ENCODE peak calls at places on chromosomes 13 and 19, in five cellular contexts. One of them, this sample, is unnamed.

GRCh38 chr13:51479199-51479523 is 26.3 kb upstream of the INTS6 start:
- DNase-seq in K562: no peak
- DNase-seq in Panc1: no peak
- DNase-seq in HCT116: no peak
- DNase-seq in H1: no peak
- DNase-seq in this sample: no peak

GRCh38 chr13:39527961-39528720 is 74.9 kb downstream of the LHFPL6 start:
- DNase-seq in HCT116: peak
- DNase-seq in H1: no peak
- DNase-seq in K562: no peak
- DNase-seq in Panc1: peak
- DNase-seq in this sample: no peak

GRCh38 chr13:44393391-44393790 is 19.8 kb downstream of the SERP2 start:
- DNase-seq in H1: no peak
- DNase-seq in Panc1: no peak
- DNase-seq in K562: no peak
- DNase-seq in HCT116: no peak
- DNase-seq in this sample: no peak

GRCh38 chr13:108225440-108225839 is 7.2 kb downstream of the ABHD13 start:
- DNase-seq in H1: no peak
- DNase-seq in HCT116: no peak
- DNase-seq in Panc1: no peak
- DNase-seq in K562: no peak
- DNase-seq in this sample: no peak

GRCh38 chr13:25249001-25249543 is 38.2 kb downstream of the MTMR6 start:
- DNase-seq in H1: no peak
- DNase-seq in Panc1: no peak
- DNase-seq in K562: no peak
- DNase-seq in HCT116: no peak
- DNase-seq in this sample: peak

GRCh38 chr13:97627566-97627965 is 193.6 kb downstream of the RAP2A start:
- DNase-seq in Panc1: no peak
- DNase-seq in H1: no peak
- DNase-seq in HCT116: no peak
- DNase-seq in K562: peak
- DNase-seq in this sample: no peak

GRCh38 chr19:5309438-5310204 is 31.0 kb downstream of the PTPRS start:
- DNase-seq in H1: peak
- DNase-seq in K562: no peak
- DNase-seq in Panc1: no peak
- DNase-seq in HCT116: no peak
- DNase-seq in this sample: no peak

GRCh38 chr19:42538841-42539709 is 10.8 kb upstream of the CEACAM1 start:
- DNase-seq in Panc1: no peak
- DNase-seq in H1: peak
- DNase-seq in HCT116: no peak
- DNase-seq in K562: no peak
- DNase-seq in this sample: no peak

GRCh38 chr13:93727301-93728141 is 500.9 kb downstream of the GPC6 start:
- DNase-seq in Panc1: no peak
- DNase-seq in HCT116: no peak
- DNase-seq in H1: no peak
- DNase-seq in K562: no peak
- DNase-seq in this sample: no peak

GRCh38 chr13:50274181-50274580 is 258.9 kb downstream of the KCNRG start:
- DNase-seq in HCT116: no peak
- DNase-seq in H1: no peak
- DNase-seq in Panc1: no peak
- DNase-seq in K562: no peak
- DNase-seq in this sample: no peak

GRCh38 chr13:69243366-69243765 is 864.3 kb upstream of the ATXN8OS start:
- DNase-seq in HCT116: no peak
- DNase-seq in H1: no peak
- DNase-seq in Panc1: no peak
- DNase-seq in K562: no peak
- DNase-seq in this sample: no peak

GRCh38 chr19:47239610-47240296 is 8.8 kb upstream of the BBC3 start:
- DNase-seq in Panc1: no peak
- DNase-seq in K562: no peak
- DNase-seq in HCT116: no peak
- DNase-seq in H1: peak
- DNase-seq in this sample: no peak

GRCh38 chr19:52200044-52200443 is 10.2 kb downstream of the PPP2R1A start:
- DNase-seq in K562: no peak
- DNase-seq in H1: no peak
- DNase-seq in Panc1: no peak
- DNase-seq in HCT116: no peak
- DNase-seq in this sample: no peak

GRCh38 chr19:55373318-55373992 is 3.2 kb upstream of the TMEM190 start:
- DNase-seq in K562: no peak
- DNase-seq in H1: no peak
- DNase-seq in Panc1: no peak
- DNase-seq in HCT116: no peak
- DNase-seq in this sample: no peak

GRCh38 chr13:95005300-95005699 is 293.0 kb upstream of the SOX21 start:
- DNase-seq in K562: no peak
- DNase-seq in HCT116: no peak
- DNase-seq in H1: no peak
- DNase-seq in Panc1: no peak
- DNase-seq in this sample: no peak

GRCh38 chr19:37936166-37936565 is 29.2 kb downstream of the SIPA1L3 start:
- DNase-seq in Panc1: no peak
- DNase-seq in H1: no peak
- DNase-seq in K562: no peak
- DNase-seq in HCT116: no peak
- DNase-seq in this sample: no peak

GRCh38 chr13:110676511-110677204 is 29.3 kb downstream of the CARS2 start:
- DNase-seq in Panc1: no peak
- DNase-seq in HCT116: no peak
- DNase-seq in K562: no peak
- DNase-seq in H1: no peak
- DNase-seq in this sample: peak

GRCh38 chr19:2616741-2617392 is 85.6 kb downstream of the GNG7 start:
- DNase-seq in HCT116: no peak
- DNase-seq in K562: no peak
- DNase-seq in Panc1: no peak
- DNase-seq in H1: no peak
- DNase-seq in this sample: no peak

GRCh38 chr19:48190288-48191284 is 20.1 kb downstream of the ZSWIM9 start:
- DNase-seq in Panc1: no peak
- DNase-seq in HCT116: peak
- DNase-seq in H1: peak
- DNase-seq in K562: peak
- DNase-seq in this sample: no peak

GRCh38 chr19:46426506-46427162 is 2.1 kb downstream of the PNMA8C start:
- DNase-seq in H1: peak
- DNase-seq in Panc1: no peak
- DNase-seq in K562: peak
- DNase-seq in HCT116: no peak
- DNase-seq in this sample: no peak

GRCh38 chr13:40171566-40171965 is 494.9 kb downstream of the FOXO1 start:
- DNase-seq in HCT116: no peak
- DNase-seq in Panc1: no peak
- DNase-seq in H1: no peak
- DNase-seq in K562: no peak
- DNase-seq in this sample: no peak

GRCh38 chr19:4575267-4575793 is 15.8 kb upstream of the SEMA6B start:
- DNase-seq in H1: peak
- DNase-seq in HCT116: no peak
- DNase-seq in K562: peak
- DNase-seq in Panc1: no peak
- DNase-seq in this sample: no peak

GRCh38 chr13:33383724-33384577 is 98.4 kb upstream of the STARD13 start:
- DNase-seq in H1: no peak
- DNase-seq in HCT116: no peak
- DNase-seq in K562: no peak
- DNase-seq in Panc1: no peak
- DNase-seq in this sample: no peak

GRCh38 chr19:52520013-52520412 is 7.5 kb upstream of the ZNF808 start:
- DNase-seq in K562: no peak
- DNase-seq in H1: no peak
- DNase-seq in HCT116: no peak
- DNase-seq in Panc1: no peak
- DNase-seq in this sample: no peak

GRCh38 chr13:48580185-48580803 is 47.4 kb upstream of the RCBTB2 start:
- DNase-seq in H1: peak
- DNase-seq in Panc1: peak
- DNase-seq in HCT116: peak
- DNase-seq in K562: peak
- DNase-seq in this sample: no peak

GRCh38 chr19:43525836-43526771 is 897 bp downstream of the ETHE1 start:
- DNase-seq in Panc1: no peak
- DNase-seq in HCT116: no peak
- DNase-seq in H1: peak
- DNase-seq in K562: peak
- DNase-seq in this sample: no peak

GRCh38 chr13:26563713-26564112 is 6.2 kb downstream of the WASF3 start:
- DNase-seq in Panc1: no peak
- DNase-seq in H1: no peak
- DNase-seq in HCT116: no peak
- DNase-seq in K562: no peak
- DNase-seq in this sample: no peak

GRCh38 chr19:50332264-50333038 is 3.3 kb upstream of the KCNC3 start:
- DNase-seq in Panc1: no peak
- DNase-seq in K562: no peak
- DNase-seq in H1: peak
- DNase-seq in HCT116: no peak
- DNase-seq in this sample: no peak

GRCh38 chr13:73001971-73002370 is 56.8 kb upstream of the KLF5 start:
- DNase-seq in H1: no peak
- DNase-seq in K562: no peak
- DNase-seq in HCT116: no peak
- DNase-seq in Panc1: no peak
- DNase-seq in this sample: no peak

GRCh38 chr19:48629599-48630288 is 7.4 kb downstream of the DBP start:
- DNase-seq in H1: peak
- DNase-seq in HCT116: peak
- DNase-seq in K562: peak
- DNase-seq in Panc1: no peak
- DNase-seq in this sample: no peak

GRCh38 chr19:57319869-57320179 is 448 bp upstream of the ZNF543 start:
- DNase-seq in HCT116: no peak
- DNase-seq in K562: no peak
- DNase-seq in H1: no peak
- DNase-seq in Panc1: no peak
- DNase-seq in this sample: no peak

GRCh38 chr19:57317503-57317902 is 2.8 kb upstream of the ZNF543 start:
- DNase-seq in H1: no peak
- DNase-seq in HCT116: no peak
- DNase-seq in Panc1: no peak
- DNase-seq in K562: no peak
- DNase-seq in this sample: no peak

GRCh38 chr19:57308514-57308913 is 11.8 kb upstream of the ZNF543 start:
- DNase-seq in Panc1: no peak
- DNase-seq in H1: no peak
- DNase-seq in K562: no peak
- DNase-seq in HCT116: no peak
- DNase-seq in this sample: no peak

GRCh38 chr19:57310792-57311191 is 9.5 kb upstream of the ZNF543 start:
- DNase-seq in Panc1: no peak
- DNase-seq in H1: no peak
- DNase-seq in K562: no peak
- DNase-seq in HCT116: no peak
- DNase-seq in this sample: no peak

GRCh38 chr19:57314146-57314545 is 6.1 kb upstream of the ZNF543 start:
- DNase-seq in H1: no peak
- DNase-seq in HCT116: no peak
- DNase-seq in Panc1: no peak
- DNase-seq in K562: no peak
- DNase-seq in this sample: no peak
- TF ChIP-seq SIN3A in H1: no peak
- TF ChIP-seq SIN3A in HCT116: no peak
- TF ChIP-seq SIN3A in Panc1: no peak
- TF ChIP-seq SIN3A in K562: no peak
- TF ChIP-seq SIN3A in this sample: no peak

DNA sequence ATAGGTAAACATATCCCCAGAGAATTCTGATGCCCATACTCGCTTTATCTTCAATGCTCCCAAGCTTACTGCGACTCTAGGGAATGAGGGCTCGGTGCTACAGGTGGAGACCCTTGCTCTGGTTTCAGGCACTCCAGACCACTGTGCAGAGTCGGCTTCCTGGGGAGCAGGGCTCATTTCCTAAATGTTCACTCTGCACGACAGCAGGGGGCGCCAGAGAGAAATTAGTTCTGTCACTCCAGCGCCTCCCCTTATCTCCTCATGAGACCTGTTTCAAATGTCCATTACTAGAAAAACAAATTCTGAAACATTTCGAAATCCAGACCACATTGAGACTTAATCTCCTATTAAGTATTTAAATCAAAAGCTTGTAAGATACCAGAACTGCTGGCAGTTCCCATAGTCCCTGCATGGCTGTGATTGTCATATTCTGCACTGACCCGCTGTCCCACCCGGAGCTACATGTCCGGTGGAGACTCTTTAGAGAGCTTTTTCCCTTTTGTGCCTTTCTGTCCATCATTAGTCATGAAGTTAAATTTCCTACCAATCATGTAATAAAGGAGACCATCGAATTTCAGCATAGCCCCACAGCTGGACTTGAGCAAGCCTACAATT is 22.4 kb downstream of the EPSTI1 start:
- DNase-seq in K562: peak
- DNase-seq in H1: peak
- DNase-seq in Panc1: no peak
- DNase-seq in HCT116: peak
- DNase-seq in this sample: no peak
- TF ChIP-seq SIN3A in K562: no peak
- TF ChIP-seq SIN3A in H1: no peak
- TF ChIP-seq SIN3A in Panc1: no peak
- TF ChIP-seq SIN3A in HCT116: no peak
- TF ChIP-seq SIN3A in this sample: no peak

GRCh38 chr13:66933527-66933926 is 296.6 kb downstream of the PCDH9 start:
- DNase-seq in K562: no peak
- DNase-seq in H1: no peak
- DNase-seq in Panc1: no peak
- DNase-seq in HCT116: no peak
- DNase-seq in this sample: no peak

GRCh38 chr13:66937423-66937822 is 292.7 kb downstream of the PCDH9 start:
- DNase-seq in HCT116: no peak
- DNase-seq in Panc1: no peak
- DNase-seq in K562: no peak
- DNase-seq in H1: no peak
- DNase-seq in this sample: no peak

DNA sequence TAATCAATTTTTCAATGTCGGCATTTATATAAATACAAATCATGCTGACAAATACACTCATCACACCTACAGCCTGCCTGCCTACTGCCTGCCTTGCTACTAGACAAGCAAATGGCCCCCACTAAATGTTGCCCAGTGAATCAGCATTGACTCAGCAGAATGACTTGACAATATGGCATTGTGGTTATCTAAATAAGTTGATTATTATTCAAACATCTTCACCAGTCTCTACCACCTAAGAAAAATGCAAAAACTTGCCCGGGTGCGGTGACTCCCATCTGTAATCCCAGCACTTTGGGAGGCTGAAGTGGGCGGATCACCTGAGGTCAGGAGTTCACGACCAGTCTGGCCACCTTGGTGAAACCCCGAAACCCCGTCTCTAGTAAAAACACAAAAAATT is 296.1 kb downstream of the PCDH9 start:
- DNase-seq in HCT116: peak
- DNase-seq in Panc1: no peak
- DNase-seq in H1: no peak
- DNase-seq in K562: peak
- DNase-seq in this sample: no peak
- TF ChIP-seq SIN3A in HCT116: no peak
- TF ChIP-seq SIN3A in Panc1: no peak
- TF ChIP-seq SIN3A in H1: no peak
- TF ChIP-seq SIN3A in K562: no peak
- TF ChIP-seq SIN3A in this sample: no peak

GRCh38 chr13:106063591-106064308 is 471.7 kb downstream of the EFNB2 start:
- DNase-seq in K562: no peak
- DNase-seq in HCT116: no peak
- DNase-seq in H1: no peak
- DNase-seq in Panc1: no peak
- DNase-seq in this sample: no peak
- TF ChIP-seq SIN3A in K562: no peak
- TF ChIP-seq SIN3A in HCT116: no peak
- TF ChIP-seq SIN3A in H1: no peak
- TF ChIP-seq SIN3A in Panc1: no peak
- TF ChIP-seq SIN3A in this sample: no peak